ENCODE peak calls at places on chromosomes 7 and 10, in nine cellular contexts. X is esophagus muscularis mucosa; M is lower leg skin; S is CD4-positive, alpha-beta T cell; U is brain microvascular endothelial cell; C is fibroblast of mammary gland; N is neural crest cell; J is CD14-positive monocyte; H is GM13977. O is an unnamed sample.

GRCh38 chr7:117559391-117559790 is 79.6 kb downstream of the CFTR start:
- DNase-seq in M (no peak), C (no peak), S (no peak), H (no peak), U (no peak), J (no peak), X (no peak), N (no peak), O (no peak)

GRCh38 chr7:128791121-128791967 is 424 bp upstream of the CCDC136 start:
- DNase-seq in S (peak; percentile 82), U (no peak), M (peak; percentile 32), X (peak; percentile 92), J (peak; percentile 55), N (peak; percentile 57), C (peak; percentile 30), H (peak; percentile 94), O (peak; percentile 71)

GRCh38 chr7:106944035-106944665 is 79.1 kb downstream of the PIK3CG start:
- DNase-seq in N (no peak), J (no peak), C (no peak), S (no peak), M (no peak), X (no peak), H (no peak), U (no peak), O (no peak)

GRCh38 chr7:144513332-144513731 is 109.8 kb upstream of the NOBOX start:
- DNase-seq in M (no peak), N (no peak), S (no peak), J (no peak), H (peak; percentile 11), U (peak; percentile 9), C (peak; percentile 28), X (no peak), O (no peak)

GRCh38 chr7:74094224-74095095 is 10.9 kb downstream of the LIMK1 start:
- DNase-seq in M (peak; percentile 84), J (peak; percentile 92), H (peak; percentile 81), S (peak; percentile 66), C (peak; percentile 96), N (no peak), X (peak; percentile 96), U (peak; percentile 96), O (peak; percentile 46)

GRCh38 chr10:51881213-51881612 is 181.8 kb upstream of the CSTF2T start:
- DNase-seq in U (no peak), M (no peak), N (no peak), H (no peak), C (no peak), X (no peak), J (no peak), S (no peak), O (no peak)

GRCh38 chr7:7681191-7681935 is 37.0 kb downstream of the RPA3 start:
- DNase-seq in J (no peak), H (peak; percentile 23), X (no peak), C (peak; percentile 79), M (peak; percentile 77), N (no peak), S (no peak), U (peak; percentile 60), O (no peak)

GRCh38 chr10:77844177-77844576 is 82.4 kb downstream of the DLG5 start:
- DNase-seq in H (no peak), S (no peak), M (no peak), C (no peak), X (no peak), N (no peak), J (no peak), U (no peak), O (no peak)

GRCh38 chr7:99839560-99840011 is 11.8 kb downstream of the CYP3A43 start:
- DNase-seq in M (peak; percentile 42), C (no peak), X (no peak), U (no peak), J (no peak), S (no peak), N (no peak), H (no peak), O (no peak)

GRCh38 chr7:92631067-92631829 is 41.1 kb upstream of the FAM133B start:
- DNase-seq in X (no peak), N (no peak), C (no peak), H (no peak), M (no peak), U (no peak), S (no peak), J (no peak), O (no peak)

GRCh38 chr10:9762966-9763656 is 1254.6 kb upstream of the CELF2 start:
- DNase-seq in H (no peak), J (no peak), S (no peak), N (no peak), C (peak; percentile 95), M (no peak), U (peak; percentile 91), X (no peak), O (no peak)

DNA sequence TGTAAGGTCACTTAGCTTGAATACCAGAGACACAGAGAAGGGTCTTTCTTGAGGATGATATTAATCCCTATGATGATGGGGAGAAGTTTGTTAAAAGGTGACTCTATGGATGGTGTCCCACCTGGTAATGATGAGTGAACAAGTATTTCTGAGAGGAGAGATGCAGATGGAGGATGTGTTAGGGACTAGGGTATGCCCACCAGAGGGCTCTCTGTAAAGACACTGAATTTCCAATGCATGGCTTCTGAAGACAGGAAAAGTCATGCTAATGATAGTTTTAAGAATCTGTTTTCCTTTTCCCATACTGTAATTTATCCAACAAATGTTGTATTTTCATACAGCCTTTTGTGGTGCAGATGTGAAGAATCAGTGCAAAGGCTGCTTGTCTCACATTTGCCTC is 1250.9 kb upstream of the CELF2 start:
- DNase-seq in J (no peak), U (no peak), X (no peak), S (no peak), N (no peak), H (no peak), C (no peak), M (no peak), O (no peak)
- TF ChIP-seq CTCF in J (no peak), U (peak; percentile 38), X (no peak), S (no peak), N (peak; percentile 19), H (no peak), C (peak; percentile 16), M (no peak), O (no peak)

GRCh38 chr7:55411844-55412243 is 46.7 kb downstream of the LANCL2 start:
- DNase-seq in H (no peak), U (no peak), M (no peak), X (no peak), S (no peak), J (no peak), C (no peak), N (no peak), O (no peak)

GRCh38 chr7:55405856-55406541 is 40.9 kb downstream of the LANCL2 start:
- DNase-seq in N (no peak), X (no peak), S (no peak), J (no peak), H (no peak), U (no peak), M (no peak), C (no peak), O (no peak)

GRCh38 chr7:55410641-55411239 is 45.6 kb downstream of the LANCL2 start:
- DNase-seq in C (no peak), J (no peak), H (no peak), U (no peak), S (no peak), X (no peak), M (no peak), N (no peak), O (no peak)

GRCh38 chr7:55413442-55413841 is 48.3 kb downstream of the LANCL2 start:
- DNase-seq in M (no peak), J (no peak), H (no peak), S (no peak), X (no peak), N (no peak), U (no peak), C (no peak), O (no peak)

GRCh38 chr7:55409474-55410225 is 44.5 kb downstream of the LANCL2 start:
- DNase-seq in N (no peak), X (no peak), J (no peak), H (peak; percentile 40), M (no peak), C (no peak), U (peak; percentile 9), S (no peak), O (no peak)
- TF ChIP-seq CTCF in N (peak; percentile 19), X (no peak), J (no peak), H (no peak), M (no peak), C (peak; percentile 4), U (peak; percentile 28), S (no peak), O (no peak)

GRCh38 chr10:70106958-70107791 is 25.4 kb downstream of the AIFM2 start:
- DNase-seq in C (no peak), M (no peak), J (no peak), X (no peak), U (no peak), H (peak; percentile 72), S (no peak), N (peak; percentile 59), O (no peak)
- TF ChIP-seq CTCF in C (peak; percentile 43), M (no peak), J (peak; percentile 53), X (peak; percentile 49), U (peak; percentile 79), H (peak; percentile 72), S (peak; percentile 47), N (peak; percentile 64), O (no peak)

DNA sequence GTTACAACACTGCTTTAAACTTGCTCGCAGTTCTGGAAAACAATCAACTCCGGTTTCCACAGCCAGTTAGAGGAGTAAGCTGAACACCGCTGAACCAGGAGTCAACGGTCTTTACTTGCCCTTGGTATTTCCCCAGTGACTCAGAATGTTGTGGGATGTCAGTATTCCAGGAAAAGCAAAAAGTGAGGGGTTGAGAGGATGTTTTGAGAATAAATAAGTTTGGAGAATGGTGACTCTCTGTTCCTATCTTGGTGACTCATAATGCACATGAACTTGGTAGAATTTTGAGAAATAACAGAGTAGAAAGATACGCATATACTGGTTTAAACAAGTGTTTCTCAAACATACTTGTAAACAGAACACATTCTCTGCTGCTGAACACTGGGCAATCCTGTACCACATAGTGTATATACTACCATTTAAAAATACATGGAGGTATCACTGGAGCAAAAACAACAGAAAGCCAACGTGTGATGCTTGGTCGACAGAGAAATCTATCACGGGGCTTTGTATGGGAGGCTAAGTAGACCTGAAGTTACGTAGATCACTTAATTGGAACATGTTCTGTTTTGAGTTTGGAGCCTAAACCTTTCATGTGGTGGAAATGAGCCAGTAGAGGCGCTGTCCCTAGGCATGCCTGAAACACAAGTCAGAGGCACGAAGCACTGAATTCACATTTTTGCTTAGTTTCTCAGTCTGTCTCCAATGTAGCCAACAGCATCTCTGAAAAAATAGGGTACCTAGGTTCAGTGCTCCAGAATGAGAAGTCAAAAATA is 534.3 kb downstream of the PARD3 start:
- DNase-seq in J (no peak), X (no peak), C (peak; percentile 100), S (no peak), U (peak; percentile 96), H (no peak), M (peak; percentile 75), N (no peak), O (no peak)
- TF ChIP-seq CTCF in J (no peak), X (no peak), C (peak; percentile 48), S (no peak), U (peak; percentile 79), H (no peak), M (no peak), N (peak; percentile 13), O (no peak)

GRCh38 chr10:101016814-101017213 is 14.1 kb downstream of the PDZD7 start:
- DNase-seq in U (no peak), C (no peak), J (no peak), X (no peak), M (no peak), S (no peak), H (no peak), N (no peak), O (no peak)
- TF ChIP-seq CTCF in U (no peak), C (no peak), J (no peak), X (no peak), M (no peak), S (no peak), H (no peak), N (no peak), O (no peak)

O was measured in activated B cell treated with CpG ODN at 0.5 μM for 24 hours.